ENCODE peak calls at places on chromosomes 1 and 21, in four cellular contexts. B is uterus, L is OCI-LY7, J is prostate gland. W is an unnamed sample. For H3K9me3 and H3K4me1, the result is how much of the 10 kb centered on the place peaks cover.

GRCh38 chr1:43639990-43640794 is 9.8 kb upstream of the KDM4A start:
- DNase-seq in B (no peak), L (no peak), J (no peak), W (no peak)

GRCh38 chr1:39124282-39124681 is 80.2 kb upstream of the MACF1 start:
- DNase-seq in B (no peak), L (no peak), J (no peak), W (no peak)

GRCh38 chr1:226061793-226062557 is 541 bp upstream of the H3-3A start:
- DNase-seq in B (peak), L (peak), J (peak), W (peak)

GRCh38 chr1:181104790-181105133 is 16.3 kb downstream of the IER5 start:
- DNase-seq in B (peak), L (peak), J (no peak), W (peak)

GRCh38 chr1:164311376-164311775 is 247.6 kb upstream of the PBX1 start:
- DNase-seq in B (no peak), L (no peak), J (no peak), W (no peak)

GRCh38 chr1:94716966-94717365 is 103.2 kb upstream of the SLC44A3 start:
- DNase-seq in B (no peak), L (no peak), J (no peak), W (no peak)

GRCh38 chr1:76154213-76154956 is 79.8 kb downstream of the ST6GALNAC3 start:
- DNase-seq in B (peak), L (peak), J (peak), W (peak)

GRCh38 chr1:78095618-78096416 is 50.1 kb downstream of the GIPC2 start:
- DNase-seq in B (no peak), L (no peak), J (no peak), W (no peak)

GRCh38 chr1:238377280-238377919 is 486.7 kb upstream of the ZP4 start:
- DNase-seq in B (no peak), L (no peak), J (no peak), W (no peak)

GRCh38 chr1:3409737-3410434 is 44.6 kb upstream of the ARHGEF16 start:
- DNase-seq in B (peak), L (no peak), J (peak), W (no peak)

GRCh38 chr21:42974832-42975820 is 764 bp downstream of the PKNOX1 start:
- DNase-seq in B (peak), L (peak), J (peak), W (peak)

GRCh38 chr1:205355054-205355453 is 1.7 kb downstream of the KLHDC8A start:
- DNase-seq in B (no peak), L (no peak), J (no peak), W (no peak)

GRCh38 chr1:89607888-89608626 is 24.9 kb upstream of the LRRC8C start:
- DNase-seq in B (peak), L (no peak), J (no peak), W (no peak)

GRCh38 chr1:107138767-107139445 is 1.9 kb upstream of the NTNG1 start:
- DNase-seq in B (no peak), L (no peak), J (no peak), W (no peak)

GRCh38 chr1:178411756-178412399 is 84.9 kb downstream of the CLEC20A start:
- DNase-seq in B (no peak), L (no peak), J (no peak), W (no peak)

GRCh38 chr1:21939650-21940374 is 2.7 kb upstream of the HSPG2 start:
- DNase-seq in B (peak), L (no peak), J (peak), W (peak)

GRCh38 chr1:7677815-7678214 is 93.3 kb upstream of the VAMP3 start:
- DNase-seq in B (no peak), L (no peak), J (no peak), W (no peak)

GRCh38 chr1:115409097-115409852 is 71.2 kb upstream of the NGF start:
- DNase-seq in B (no peak), L (no peak), J (no peak), W (no peak)

DNA sequence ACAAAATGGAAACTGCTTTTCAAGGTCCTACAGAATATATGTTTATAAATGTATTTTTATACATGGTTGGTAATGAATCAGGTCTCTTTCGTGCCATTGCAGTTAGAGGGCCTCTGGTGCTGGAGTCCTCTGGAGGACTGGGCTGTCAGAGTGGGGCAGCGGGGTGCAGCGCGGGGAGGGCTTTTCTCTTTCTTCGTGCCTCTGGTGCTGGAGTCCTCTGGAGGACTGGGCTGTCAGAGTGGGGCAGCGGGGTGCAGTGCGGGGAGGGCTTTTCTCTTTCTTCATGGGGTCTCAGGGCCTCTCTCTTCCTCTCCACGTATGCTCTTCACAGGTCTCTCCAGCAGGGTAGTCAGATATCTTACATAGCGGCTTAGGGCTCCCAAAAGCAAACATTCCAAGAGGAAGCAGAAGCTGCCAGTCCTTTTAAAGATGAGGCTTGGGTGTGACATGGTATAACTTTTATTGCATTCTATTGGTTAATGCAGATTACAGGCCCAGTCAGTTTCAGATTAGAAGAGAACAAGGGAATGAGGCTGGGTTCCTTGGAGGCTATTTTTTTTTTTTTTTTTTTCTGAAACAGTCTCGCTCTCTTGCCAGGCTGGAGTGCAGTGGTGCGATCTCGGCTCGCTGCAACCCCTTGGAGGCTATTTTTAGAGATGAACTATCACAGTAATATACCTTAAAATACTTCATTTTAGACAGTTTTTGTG is 13.1 kb downstream of the SDCCAG8 start:
- DNase-seq in B (no peak), L (no peak), J (no peak), W (no peak)
- H3K4me3 ChIP-seq in B (no peak), L (peak), J (no peak), W (no peak)

DNA sequence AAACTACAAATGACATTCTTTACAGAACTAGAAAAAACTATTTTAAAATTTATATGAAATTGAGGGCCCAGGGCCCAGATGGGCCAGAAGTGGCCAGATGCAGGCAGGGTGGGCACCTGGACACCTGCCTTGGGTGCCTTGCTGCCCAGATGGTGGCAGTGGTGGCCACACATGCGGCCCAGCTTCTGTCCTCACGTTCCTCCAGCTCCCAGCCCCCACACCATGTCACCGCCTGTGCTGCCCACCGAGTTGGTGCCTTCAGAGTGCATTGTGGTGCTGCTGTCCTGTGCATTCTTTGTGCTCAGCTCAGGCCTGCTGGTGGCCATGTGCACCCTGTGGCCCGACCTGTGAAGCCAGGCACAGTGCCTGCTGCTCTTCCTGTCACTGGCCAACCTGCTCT is 216.8 kb upstream of the CXADR start:
- DNase-seq in B (no peak), L (no peak), J (no peak), W (no peak)
- H3K9me3 ChIP-seq in B (under half), L (under half), J (under half), W (under half)

GRCh38 chr1:35554261-35555211 is 2.7 kb downstream of the KIAA0319L start:
- DNase-seq in B (no peak), L (no peak), J (peak), W (no peak)
- H3K4me1 ChIP-seq in B (under half), L (under half), J (under half), W (under half)

GRCh38 chr1:202968351-202968750 is 1.3 kb upstream of the CYB5R1 start:
- DNase-seq in B (no peak), L (no peak), J (no peak), W (no peak)
- H3K4me3 ChIP-seq in B (peak), L (peak), J (no peak), W (peak)

GRCh38 chr21:19565587-19565986 is 1162.0 kb upstream of the TMPRSS15 start:
- DNase-seq in B (no peak), L (no peak), J (no peak), W (no peak)
- H3K9me3 ChIP-seq in B (under half), L (under half), J (under half), W (under half)

GRCh38 chr1:33056426-33056825 is 19.7 kb upstream of the AK2 start:
- DNase-seq in B (no peak), L (no peak), J (no peak), W (no peak)

GRCh38 chr1:33060579-33061083 is 20.3 kb upstream of the AZIN2 start:
- DNase-seq in B (no peak), L (no peak), J (no peak), W (peak)

GRCh38 chr1:33065301-33065700 is 15.7 kb upstream of the AZIN2 start:
- DNase-seq in B (no peak), L (no peak), J (no peak), W (no peak)

GRCh38 chr1:33057095-33057494 is 20.4 kb upstream of the AK2 start:
- DNase-seq in B (no peak), L (no peak), J (no peak), W (no peak)

DNA sequence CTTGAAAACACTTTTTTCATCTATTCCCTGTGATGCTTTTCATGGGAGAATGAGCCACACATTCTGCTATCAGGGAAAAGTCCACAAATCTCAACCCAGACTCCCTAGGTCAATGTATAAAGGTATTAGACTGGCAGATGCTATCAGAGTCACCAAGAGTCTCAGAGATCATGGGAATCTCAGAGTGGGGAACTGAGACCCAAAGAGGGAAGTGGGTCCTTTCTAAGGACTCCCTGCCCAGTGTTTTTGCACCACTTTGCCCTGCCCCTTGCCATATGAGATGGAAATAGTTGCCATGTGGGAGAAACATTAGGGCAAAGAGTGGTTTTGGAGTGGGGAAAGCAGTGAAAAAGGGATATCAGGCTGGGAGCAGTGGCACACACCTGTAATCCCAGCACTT is 19.1 kb upstream of the AZIN2 start:
- DNase-seq in B (no peak), L (no peak), J (no peak), W (no peak)
- H3K4me1 ChIP-seq in B (under half), L (under half), J (under half), W (under half)

W was measured in sigmoid colon.